ENCODE peak calls at places on chromosome 3, in seven cellular contexts. K is PC-9; V is A549; O is K562; U is CD4-positive, CD25-positive, alpha-beta regulatory T cell; I is mesendoderm; C is lung. N is an unnamed sample.

GRCh38 chr3:52385157-52385556 is 59.7 kb downstream of the SEMA3G start:
- DNase-seq in K (peak; percentile 48), U (no peak), I (peak; percentile 94), C (no peak), O (peak; percentile 80), V (peak; percentile 64), N (no peak)

GRCh38 chr3:112979244-112979832 is 4.4 kb upstream of the CD200R1 start:
- DNase-seq in I (peak; percentile 40), K (no peak), C (no peak), U (no peak), V (peak; percentile 21), O (peak; percentile 7), N (no peak)

GRCh38 chr3:17775073-17775472 is 32.6 kb upstream of the TBC1D5 start:
- DNase-seq in U (no peak), C (no peak), I (no peak), K (no peak), O (no peak), V (no peak), N (no peak)

GRCh38 chr3:124951511-124952390 is 17.2 kb upstream of the MUC13 start:
- DNase-seq in O (no peak), I (no peak), U (no peak), V (no peak), K (no peak), C (no peak), N (peak; percentile 76)

GRCh38 chr3:142866841-142867631 is 21.8 kb downstream of the PCOLCE2 start:
- DNase-seq in V (no peak), I (peak; percentile 97), K (no peak), U (no peak), O (no peak), C (no peak), N (peak; percentile 61)

GRCh38 chr3:71805199-71805598 is 20.3 kb upstream of the PROK2 start:
- DNase-seq in I (no peak), U (no peak), C (no peak), V (no peak), O (no peak), K (no peak), N (no peak)

GRCh38 chr3:19644405-19644804 is 289.6 kb downstream of the EFHB start:
- DNase-seq in U (no peak), K (no peak), V (no peak), I (no peak), O (no peak), C (no peak), N (no peak)

GRCh38 chr3:7508821-7509220 is 647.9 kb downstream of the GRM7 start:
- DNase-seq in U (no peak), O (no peak), I (no peak), V (no peak), C (no peak), K (no peak), N (no peak)

GRCh38 chr3:61371123-61371522 is 119.9 kb upstream of the FHIT start:
- DNase-seq in I (peak; percentile 46), O (peak; percentile 25), C (no peak), K (no peak), U (no peak), V (peak; percentile 3), N (no peak)

GRCh38 chr3:187678869-187679268 is 8.7 kb upstream of the SST start:
- DNase-seq in K (no peak), C (no peak), O (peak; percentile 32), U (no peak), I (peak; percentile 86), V (peak; percentile 8), N (no peak)

GRCh38 chr3:52053307-52054304 is 2.8 kb downstream of the DUSP7 start:
- DNase-seq in K (peak; percentile 30), O (no peak), C (no peak), U (no peak), V (no peak), I (peak; percentile 38), N (peak; percentile 97)

GRCh38 chr3:120393761-120394160 is 44.6 kb upstream of the LRRC58 start:
- DNase-seq in O (no peak), U (no peak), V (no peak), I (no peak), C (no peak), K (no peak), N (no peak)

GRCh38 chr3:183613366-183614293 is 21.8 kb upstream of the KLHL24 start:
- DNase-seq in C (no peak), V (no peak), I (no peak), O (no peak), U (no peak), K (no peak), N (no peak)

GRCh38 chr3:140469491-140469890 is 208.4 kb upstream of the TRIM42 start:
- DNase-seq in V (no peak), O (no peak), I (no peak), U (no peak), C (no peak), K (no peak), N (peak; percentile 60)

GRCh38 chr3:121431717-121432517 is 113.9 kb downstream of the POLQ start:
- DNase-seq in V (no peak), I (peak; percentile 3), O (no peak), C (no peak), U (peak; percentile 29), K (no peak), N (no peak)

GRCh38 chr3:32347286-32348125 is 44.1 kb upstream of the CMTM7 start:
- DNase-seq in O (no peak), K (no peak), C (no peak), U (no peak), V (no peak), I (peak; percentile 73), N (no peak)

GRCh38 chr3:138367912-138368311 is 19.5 kb downstream of the MRAS start:
- DNase-seq in I (no peak), U (no peak), K (no peak), V (no peak), C (peak; percentile 50), O (peak; percentile 35), N (no peak)

GRCh38 chr3:125191730-125192129 is 20.8 kb downstream of the SLC12A8 start:
- DNase-seq in I (no peak), O (no peak), U (no peak), V (no peak), K (no peak), C (no peak), N (no peak)

GRCh38 chr3:13851997-13852637 is 27.8 kb downstream of the WNT7A start:
- DNase-seq in O (no peak), C (no peak), I (no peak), K (no peak), V (no peak), U (no peak), N (peak; percentile 34)

GRCh38 chr3:86954226-86954625 is 36.7 kb downstream of the VGLL3 start:
- DNase-seq in C (no peak), V (no peak), I (no peak), O (no peak), K (peak; percentile 81), U (no peak), N (no peak)

GRCh38 chr3:195197764-195198423 is 73.1 kb downstream of the XXYLT1 start:
- DNase-seq in U (no peak), V (peak; percentile 8), O (no peak), C (no peak), I (no peak), K (peak; percentile 88), N (peak; percentile 72)

GRCh38 chr3:36373084-36373483 is 7.2 kb upstream of the STAC start:
- DNase-seq in K (peak; percentile 64), C (no peak), I (peak; percentile 7), V (no peak), O (no peak), U (no peak), N (no peak)

GRCh38 chr3:100269410-100270217 is 8.8 kb downstream of the TBC1D23 start:
- DNase-seq in C (no peak), U (no peak), K (peak; percentile 96), V (no peak), O (no peak), I (no peak), N (peak; percentile 91)
- H3K27ac ChIP-seq in C (no peak overlapping the region), U (no peak overlapping the region), K (peak overlapping the region; percentile 58), V (no peak overlapping the region), O (no peak overlapping the region), I (no peak overlapping the region), N (peak overlapping the region; percentile 97)

DNA sequence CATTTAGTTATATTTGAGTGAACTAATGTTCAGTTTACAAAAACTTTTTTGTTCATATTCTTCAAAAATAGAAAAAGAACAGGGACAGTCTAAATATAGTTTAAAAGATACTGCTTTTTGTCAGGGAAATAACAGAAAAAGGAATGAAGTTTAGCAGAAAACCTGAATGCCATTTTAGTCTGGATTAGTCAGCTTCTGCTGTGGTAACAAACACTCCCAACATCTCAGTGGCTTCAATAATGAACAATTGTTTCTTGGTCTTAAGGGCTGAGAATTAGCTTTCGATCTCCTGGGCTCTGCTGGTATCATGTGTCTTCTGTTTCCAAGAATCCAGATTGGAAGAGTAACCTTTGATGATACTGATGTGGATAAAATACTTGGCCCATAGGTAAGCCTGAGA is 12.4 kb upstream of the USP13 start:
- DNase-seq in V (no peak), U (no peak), K (no peak), I (no peak), C (no peak), O (no peak), N (no peak)
- H3K27ac ChIP-seq in V (no peak overlapping the region), U (no peak overlapping the region), K (no peak overlapping the region), I (no peak overlapping the region), C (no peak overlapping the region), O (no peak overlapping the region), N (no peak overlapping the region)

GRCh38 chr3:50242371-50242770 is 6.4 kb downstream of the GNAI2 start:
- DNase-seq in V (no peak), C (no peak), I (no peak), U (no peak), K (no peak), O (no peak), N (no peak)
- H3K27ac ChIP-seq in V (no peak overlapping the region), C (peak overlapping the region; percentile 95), I (no peak overlapping the region), U (peak overlapping the region; percentile 83), K (no peak overlapping the region), O (peak overlapping the region; percentile 33), N (peak overlapping the region; percentile 40)

GRCh38 chr3:152657002-152657400 is 177.9 kb upstream of the P2RY1 start:
- DNase-seq in V (no peak), K (no peak), U (no peak), O (no peak), C (no peak), I (peak; percentile 82), N (no peak)
- H3K27ac ChIP-seq in V (no peak overlapping the region), K (no peak overlapping the region), U (no peak overlapping the region), O (peak overlapping the region; percentile 63), C (no peak overlapping the region), I (peak overlapping the region; percentile 47), N (no peak overlapping the region)